ENCODE peak calls at places on chromosomes 3 and 15, in ten cellular contexts. Q is heart left ventricle; K is suprapubic skin; T is CD4-positive, alpha-beta T cell; G is brain microvascular endothelial cell; I is cardiac muscle cell; U is HCT116; Z is dorsolateral prefrontal cortex; F is right atrium auricular region; W is RWPE2. O is an unnamed sample.

GRCh38 chr3:129994883-129995559 is 20.5 kb downstream of the TRH start:
- DNase-seq in Q (no peak), K (no peak), T (no peak), G (no peak), I (no peak), U (no peak), Z (no peak), F (no peak), W (no peak), O (no peak)

GRCh38 chr3:30502742-30503073 is 103.7 kb upstream of the TGFBR2 start:
- DNase-seq in Q (no peak), K (no peak), T (no peak), G (no peak), I (no peak), U (no peak), Z (no peak), F (no peak), W (no peak), O (no peak)

GRCh38 chr3:126714296-126714900 is 10.4 kb downstream of the CHCHD6 start:
- DNase-seq in Q (no peak), K (no peak), T (no peak), G (no peak), I (no peak), U (no peak), Z (no peak), F (no peak), W (no peak), O (no peak)

GRCh38 chr3:45218578-45219390 is 7.3 kb downstream of the TMEM158 start:
- DNase-seq in Q (no peak), K (peak), T (no peak), G (peak), I (peak), U (no peak), Z (no peak), F (no peak), W (no peak), O (no peak)

GRCh38 chr15:82847703-82848102 is 38.3 kb downstream of the WHAMM start:
- DNase-seq in Q (no peak), K (no peak), T (no peak), G (no peak), I (no peak), U (no peak), Z (no peak), F (peak), W (peak), O (no peak)

GRCh38 chr15:65757256-65757655 is 34.8 kb downstream of the DENND4A start:
- DNase-seq in Q (no peak), K (no peak), T (no peak), G (no peak), I (peak), U (no peak), Z (no peak), F (no peak), W (no peak), O (no peak)

GRCh38 chr15:78878356-78878755 is 5.7 kb downstream of the MORF4L1 start:
- DNase-seq in Q (no peak), K (no peak), T (no peak), G (peak), I (peak), U (no peak), Z (no peak), F (no peak), W (no peak), O (no peak)

GRCh38 chr15:76470691-76471090 is 134.1 kb downstream of the ISL2 start:
- DNase-seq in Q (no peak), K (no peak), T (no peak), G (peak), I (peak), U (no peak), Z (no peak), F (no peak), W (no peak), O (no peak)

GRCh38 chr15:71295242-71296031 is 180.2 kb downstream of the THSD4 start:
- DNase-seq in Q (no peak), K (no peak), T (no peak), G (peak), I (peak), U (peak), Z (no peak), F (no peak), W (peak), O (no peak)

GRCh38 chr15:99122831-99123705 is 18.2 kb downstream of the SYNM start:
- DNase-seq in Q (no peak), K (no peak), T (no peak), G (no peak), I (no peak), U (no peak), Z (no peak), F (no peak), W (no peak), O (peak)

GRCh38 chr3:184715943-184716651 is 4.2 kb upstream of the MAGEF1 start:
- DNase-seq in Q (no peak), K (no peak), T (no peak), G (no peak), I (peak), U (no peak), Z (no peak), F (peak), W (no peak), O (peak)

GRCh38 chr15:70091649-70092461 is 5.9 kb downstream of the TLE3 start:
- DNase-seq in Q (peak), K (no peak), T (no peak), G (no peak), I (peak), U (no peak), Z (no peak), F (no peak), W (no peak), O (no peak)

GRCh38 chr3:30470566-30470965 is 135.8 kb upstream of the TGFBR2 start:
- DNase-seq in Q (no peak), K (no peak), T (no peak), G (no peak), I (peak), U (no peak), Z (no peak), F (no peak), W (no peak), O (no peak)

GRCh38 chr3:36403661-36404060 is 23.4 kb downstream of the STAC start:
- DNase-seq in Q (no peak), K (no peak), T (no peak), G (no peak), I (no peak), U (no peak), Z (no peak), F (no peak), W (no peak), O (no peak)

GRCh38 chr3:45509038-45509767 is 85.3 kb upstream of the LIMD1 start:
- DNase-seq in Q (no peak), K (no peak), T (no peak), G (peak), I (peak), U (peak), Z (no peak), F (no peak), W (no peak), O (no peak)

GRCh38 chr3:186807231-186807630 is 949 bp upstream of the RFC4 start:
- DNase-seq in Q (no peak), K (no peak), T (no peak), G (no peak), I (no peak), U (no peak), Z (no peak), F (no peak), W (no peak), O (no peak)

GRCh38 chr3:180180795-180181194 is 144.1 kb upstream of the PEX5L start:
- DNase-seq in Q (no peak), K (no peak), T (no peak), G (no peak), I (no peak), U (no peak), Z (no peak), F (no peak), W (no peak), O (no peak)

GRCh38 chr15:28191832-28192231 is 92.7 kb upstream of the OCA2 start:
- DNase-seq in Q (peak), K (no peak), T (no peak), G (peak), I (peak), U (no peak), Z (peak), F (peak), W (no peak), O (no peak)

GRCh38 chr3:127815641-127816605 is 6.4 kb downstream of the MGLL start:
- DNase-seq in Q (no peak), K (no peak), T (no peak), G (no peak), I (no peak), U (no peak), Z (no peak), F (no peak), W (no peak), O (no peak)

GRCh38 chr3:51024765-51025681 is 350.3 kb downstream of the DOCK3 start:
- DNase-seq in Q (peak), K (no peak), T (peak), G (no peak), I (no peak), U (no peak), Z (no peak), F (no peak), W (no peak), O (no peak)

GRCh38 chr15:95368211-95368610 is 962.3 kb upstream of the NR2F2 start:
- DNase-seq in Q (no peak), K (no peak), T (no peak), G (peak), I (peak), U (no peak), Z (no peak), F (no peak), W (no peak), O (no peak)

GRCh38 chr3:89586676-89587075 is 479.3 kb downstream of the EPHA3 start:
- DNase-seq in Q (no peak), K (no peak), T (no peak), G (no peak), I (no peak), U (no peak), Z (no peak), F (no peak), W (no peak), O (no peak)

GRCh38 chr3:1092061-1092460 is 763 bp upstream of the CNTN6 start:
- DNase-seq in Q (no peak), K (no peak), T (no peak), G (no peak), I (no peak), U (no peak), Z (no peak), F (no peak), W (no peak), O (no peak)

GRCh38 chr3:7978104-7978457 is 523.5 kb upstream of the LMCD1 start:
- DNase-seq in Q (no peak), K (no peak), T (no peak), G (no peak), I (no peak), U (no peak), Z (peak), F (no peak), W (no peak), O (no peak)

GRCh38 chr3:183211390-183211789 is 41.7 kb upstream of the B3GNT5 start:
- DNase-seq in Q (peak), K (peak), T (no peak), G (no peak), I (no peak), U (no peak), Z (no peak), F (no peak), W (no peak), O (no peak)

GRCh38 chr3:9399746-9400145 is 2.3 kb downstream of the SETD5 start:
- DNase-seq in Q (peak), K (peak), T (no peak), G (peak), I (peak), U (peak), Z (no peak), F (peak), W (peak), O (no peak)

GRCh38 chr15:89243691-89244511 is at the start of gene FANCI:
- DNase-seq in Q (peak), K (peak), T (peak), G (peak), I (peak), U (peak), Z (peak), F (peak), W (peak), O (peak)

GRCh38 chr3:9008550-9009255 is 45.4 kb upstream of the RAD18 start:
- DNase-seq in Q (no peak), K (no peak), T (no peak), G (no peak), I (no peak), U (no peak), Z (no peak), F (peak), W (no peak), O (no peak)

GRCh38 chr3:193971268-193971751 is 164.6 kb upstream of the HES1 start:
- DNase-seq in Q (no peak), K (no peak), T (no peak), G (peak), I (no peak), U (no peak), Z (no peak), F (no peak), W (no peak), O (no peak)

GRCh38 chr15:44798815-44799214 is 62.5 kb downstream of the TRIM69 start:
- DNase-seq in Q (no peak), K (no peak), T (no peak), G (peak), I (peak), U (peak), Z (no peak), F (no peak), W (no peak), O (no peak)

GRCh38 chr15:61382927-61383326 is 153.8 kb upstream of the RORA start:
- DNase-seq in Q (no peak), K (no peak), T (no peak), G (no peak), I (no peak), U (no peak), Z (no peak), F (no peak), W (no peak), O (no peak)

GRCh38 chr3:147200545-147200944 is 205.8 kb downstream of the ZIC4 start:
- DNase-seq in Q (no peak), K (no peak), T (no peak), G (peak), I (no peak), U (no peak), Z (no peak), F (no peak), W (no peak), O (no peak)

GRCh38 chr3:136197159-136197715 is 1.1 kb upstream of the MSL2 start:
- DNase-seq in Q (no peak), K (no peak), T (no peak), G (no peak), I (no peak), U (no peak), Z (no peak), F (no peak), W (no peak), O (no peak)

GRCh38 chr15:92391640-92392039 is 2.0 kb upstream of the ST8SIA2 start:
- DNase-seq in Q (no peak), K (no peak), T (no peak), G (peak), I (peak), U (peak), Z (no peak), F (no peak), W (no peak), O (no peak)

GRCh38 chr3:161449784-161450183 is 46.8 kb upstream of the OTOL1 start:
- DNase-seq in Q (no peak), K (no peak), T (no peak), G (no peak), I (no peak), U (no peak), Z (no peak), F (no peak), W (no peak), O (no peak)
- TF ChIP-seq CTCF in Q (no peak), K (no peak), T (no peak), G (no peak), I (no peak), U (no peak), Z (no peak), F (no peak), W (no peak), O (no peak)

GRCh38 chr3:43211681-43212080 is 74.7 kb upstream of the SNRK start:
- DNase-seq in Q (no peak), K (no peak), T (no peak), G (no peak), I (no peak), U (no peak), Z (no peak), F (peak), W (no peak), O (no peak)

GRCh38 chr3:43210049-43211027 is 76.0 kb upstream of the SNRK start:
- DNase-seq in Q (no peak), K (no peak), T (no peak), G (no peak), I (no peak), U (no peak), Z (no peak), F (peak), W (no peak), O (no peak)

GRCh38 chr3:43207628-43208085 is 78.7 kb upstream of the SNRK start:
- DNase-seq in Q (no peak), K (no peak), T (no peak), G (no peak), I (no peak), U (no peak), Z (no peak), F (peak), W (no peak), O (no peak)

GRCh38 chr3:43203022-43203421 is 83.3 kb upstream of the SNRK start:
- DNase-seq in Q (no peak), K (no peak), T (no peak), G (no peak), I (peak), U (no peak), Z (no peak), F (no peak), W (no peak), O (no peak)

GRCh38 chr3:43206632-43207031 is 79.7 kb upstream of the SNRK start:
- DNase-seq in Q (no peak), K (no peak), T (no peak), G (no peak), I (no peak), U (no peak), Z (no peak), F (peak), W (no peak), O (no peak)
- TF ChIP-seq CTCF in Q (no peak), K (no peak), T (no peak), G (no peak), I (no peak), U (no peak), Z (no peak), F (no peak), W (no peak), O (no peak)

DNA sequence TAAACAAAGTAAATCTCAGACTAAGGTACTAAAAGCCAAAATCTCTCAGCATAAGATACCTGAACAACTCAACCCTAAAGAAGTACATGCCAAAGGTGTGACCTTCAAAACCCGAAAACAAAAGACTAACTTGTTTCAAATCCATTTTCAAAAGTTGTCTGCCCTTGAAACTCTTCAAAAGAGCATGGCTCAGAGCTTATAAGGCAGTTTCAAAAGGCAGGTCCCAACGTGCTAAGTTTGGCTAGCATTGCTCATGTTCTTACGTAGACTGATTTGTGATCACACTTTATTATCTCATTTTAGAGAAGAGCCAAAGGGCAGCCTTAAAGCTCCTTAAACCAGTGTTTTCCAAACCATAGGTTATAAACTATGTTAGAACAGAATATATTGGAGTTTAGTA is 112.2 kb downstream of the FEZF2 start:
- DNase-seq in Q (no peak), K (no peak), T (no peak), G (no peak), I (no peak), U (no peak), Z (no peak), F (no peak), W (no peak), O (no peak)
- TF ChIP-seq CTCF in Q (no peak), K (no peak), T (no peak), G (no peak), I (no peak), U (no peak), Z (no peak), F (no peak), W (no peak), O (no peak)

DNA sequence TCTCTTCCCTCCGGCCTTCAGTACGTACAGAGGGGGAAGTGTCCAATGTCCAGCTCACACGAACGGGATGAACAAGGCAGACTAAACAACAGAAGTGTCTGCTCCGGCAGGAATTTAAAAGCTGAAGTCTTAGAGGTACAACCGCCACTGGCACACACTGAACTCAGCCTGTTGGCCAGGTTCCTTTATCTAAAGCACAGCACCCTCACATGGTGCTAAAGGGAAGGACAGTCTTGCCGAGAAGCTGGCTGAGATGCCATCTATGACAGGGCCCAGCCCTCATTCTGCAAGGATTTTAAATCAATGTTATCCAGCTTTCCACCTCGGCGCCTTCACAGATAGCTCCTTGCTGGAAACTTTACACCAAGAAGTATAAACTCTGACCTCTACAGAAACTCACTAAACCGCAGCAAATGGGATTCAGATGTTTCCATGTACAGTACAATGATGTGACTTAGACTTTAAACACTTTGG is 2.8 kb downstream of the ADAMTS17 start:
- DNase-seq in Q (no peak), K (no peak), T (peak), G (peak), I (peak), U (peak), Z (no peak), F (peak), W (no peak), O (no peak)
- TF ChIP-seq CTCF in Q (peak), K (peak), T (peak), G (peak), I (peak), U (peak), Z (peak), F (peak), W (peak), O (peak)

DNA sequence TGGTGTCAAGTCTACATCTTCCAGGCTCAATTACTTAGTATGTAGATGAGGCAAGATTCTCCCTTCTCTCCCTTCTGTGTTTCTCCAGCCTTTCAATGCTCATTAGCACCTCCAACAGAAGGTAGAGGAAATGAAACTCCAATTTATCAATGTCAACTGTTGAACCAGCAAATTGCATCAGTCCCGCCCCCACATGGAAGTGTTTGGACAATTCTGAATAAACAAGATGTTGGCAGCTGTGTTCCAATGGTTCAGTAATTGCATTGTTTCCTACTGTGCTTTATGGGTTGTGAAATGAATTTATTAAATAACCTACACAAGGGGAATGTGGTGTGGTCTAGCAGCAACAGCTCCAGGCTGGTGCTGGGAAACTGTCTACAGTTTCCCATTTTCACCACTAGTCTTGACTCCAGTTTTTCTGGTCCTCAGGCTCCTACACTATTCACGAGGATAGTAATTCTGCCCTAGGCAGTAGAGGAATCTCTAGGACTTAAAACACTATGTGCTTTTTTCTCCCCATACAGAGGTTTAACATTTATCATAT is 91.9 kb downstream of the MB21D2 start:
- DNase-seq in Q (no peak), K (no peak), T (no peak), G (no peak), I (peak), U (no peak), Z (no peak), F (no peak), W (no peak), O (no peak)
- TF ChIP-seq CTCF in Q (peak), K (no peak), T (no peak), G (peak), I (peak), U (peak), Z (no peak), F (no peak), W (no peak), O (peak)

GRCh38 chr3:133246119-133246518 is 153.7 kb upstream of the BFSP2 start:
- DNase-seq in Q (no peak), K (no peak), T (no peak), G (no peak), I (peak), U (no peak), Z (no peak), F (peak), W (no peak), O (no peak)
- TF ChIP-seq CTCF in Q (no peak), K (no peak), T (no peak), G (no peak), I (no peak), U (no peak), Z (no peak), F (no peak), W (no peak), O (no peak)

O was measured in type B pancreatic cell.